ENCODE peak calls at places on chromosomes 1 and 21, in seven cellular contexts. H, C, J, I, S, Q and R are unnamed samples.

GRCh38 chr1:19664453-19665043 is at the start of gene HTR6:
- DNase-seq in H (no peak), C (no peak), J (no peak), I (no peak), S (no peak), Q (peak; percentile 59), R (no peak)

GRCh38 chr1:47231314-47232186 is 475 bp downstream of the TAL1 start:
- DNase-seq in H (no peak), C (no peak), J (peak; percentile 70), I (no peak), S (peak; percentile 66), Q (peak; percentile 39), R (peak; percentile 41)

GRCh38 chr1:35369922-35370671 is 101.6 kb downstream of the ZMYM4 start:
- DNase-seq in H (no peak), C (no peak), J (peak; percentile 91), I (no peak), S (peak; percentile 5), Q (peak; percentile 86), R (no peak)

GRCh38 chr1:2893473-2894120 is 92.1 kb upstream of the TTC34 start:
- DNase-seq in H (no peak), C (no peak), J (no peak), I (no peak), S (no peak), Q (no peak), R (no peak)

GRCh38 chr1:43451157-43451591 is 2.6 kb downstream of the HYI start:
- DNase-seq in H (no peak), C (no peak), J (no peak), I (no peak), S (no peak), Q (no peak), R (no peak)

GRCh38 chr1:201665036-201665435 is 126.1 kb downstream of the NAV1 start:
- DNase-seq in H (no peak), C (no peak), J (no peak), I (no peak), S (no peak), Q (no peak), R (no peak)

GRCh38 chr1:169024800-169025253 is 81.7 kb upstream of the ATP1B1 start:
- DNase-seq in H (no peak), C (no peak), J (no peak), I (no peak), S (no peak), Q (no peak), R (no peak)

GRCh38 chr21:15754640-15755039 is 24.9 kb downstream of the USP25 start:
- DNase-seq in H (no peak), C (no peak), J (peak; percentile 27), I (no peak), S (no peak), Q (peak; percentile 58), R (no peak)

GRCh38 chr1:93447481-93448291 is at the start of gene FNBP1L:
- DNase-seq in H (no peak), C (peak; percentile 80), J (peak; percentile 78), I (peak; percentile 90), S (peak; percentile 94), Q (peak; percentile 89), R (peak; percentile 87)

GRCh38 chr1:6009120-6010040 is 17.2 kb upstream of the NPHP4 start:
- DNase-seq in H (no peak), C (no peak), J (peak; percentile 54), I (peak; percentile 16), S (no peak), Q (no peak), R (peak; percentile 53)

GRCh38 chr1:211198111-211198510 is 61.1 kb upstream of the RCOR3 start:
- DNase-seq in H (no peak), C (no peak), J (peak; percentile 73), I (no peak), S (no peak), Q (peak; percentile 61), R (no peak)

GRCh38 chr1:34787461-34788420 is 5.1 kb upstream of the GJA4 start:
- DNase-seq in H (no peak), C (no peak), J (peak; percentile 42), I (no peak), S (peak; percentile 38), Q (peak; percentile 24), R (no peak)

GRCh38 chr1:108816049-108816882 is 40.6 kb downstream of the AKNAD1 start:
- DNase-seq in H (peak; percentile 87), C (peak; percentile 39), J (peak; percentile 94), I (no peak), S (peak; percentile 35), Q (peak; percentile 94), R (no peak)
- H3K4me3 ChIP-seq in H (peak overlapping the region; percentile 46), C (no peak overlapping the region), J (no peak overlapping the region), I (no peak overlapping the region), S (no peak overlapping the region), Q (peak overlapping the region; percentile 71), R (no peak overlapping the region)

GRCh38 chr1:234610582-234611152 is 689 bp upstream of the IRF2BP2 start:
- DNase-seq in H (peak; percentile 97), C (peak; percentile 63), J (peak; percentile 98), I (peak; percentile 98), S (peak; percentile 89), Q (peak; percentile 98), R (peak; percentile 95)

GRCh38 chr1:234612352-234613127 is 2.6 kb upstream of the IRF2BP2 start:
- DNase-seq in H (peak; percentile 93), C (no peak), J (peak; percentile 99), I (peak; percentile 91), S (peak; percentile 45), Q (peak; percentile 98), R (peak; percentile 94)

GRCh38 chr1:234613128-234613875 is 3.3 kb upstream of the IRF2BP2 start:
- DNase-seq in H (no peak), C (no peak), J (peak; percentile 95), I (no peak), S (no peak), Q (peak; percentile 95), R (no peak)

GRCh38 chr1:234611153-234611798 is 1.3 kb upstream of the IRF2BP2 start:
- DNase-seq in H (no peak), C (peak; percentile 71), J (peak; percentile 92), I (no peak), S (peak; percentile 92), Q (peak; percentile 82), R (peak; percentile 83)

DNA sequence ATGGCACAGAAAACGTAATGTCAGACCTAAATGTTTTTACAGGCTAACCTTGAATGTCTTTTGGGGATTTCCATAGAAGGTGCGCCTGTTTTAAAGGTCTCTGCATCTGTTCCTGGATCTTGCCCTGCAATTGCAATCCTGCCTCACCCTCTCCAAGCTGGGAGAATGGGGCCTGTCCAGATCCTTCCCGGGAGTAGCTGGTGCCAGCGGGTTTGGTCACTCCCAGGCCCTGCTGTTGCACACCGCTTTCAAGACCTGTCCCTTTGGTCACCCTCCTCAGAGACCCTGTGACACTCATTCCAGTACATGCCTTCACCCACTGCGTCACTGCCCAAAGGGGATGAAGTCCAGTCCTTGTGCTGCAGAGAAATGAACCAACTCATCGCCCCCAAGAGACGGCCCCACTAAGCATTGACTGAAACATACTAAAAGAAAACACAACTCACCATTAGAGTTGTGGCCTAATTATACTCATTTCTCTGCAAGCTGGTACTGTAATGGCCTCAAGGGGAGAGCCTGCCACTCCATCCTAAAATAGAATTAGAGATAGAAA is 1.9 kb upstream of the IRF2BP2 start:
- DNase-seq in H (no peak), C (no peak), J (no peak), I (no peak), S (peak; percentile 48), Q (no peak), R (peak; percentile 58)
- H3K4me1 ChIP-seq in H (peaks cover 48% of the 10 kb centered on the region), C (peaks cover 40% of the 10 kb centered on the region), J (peaks cover 35% of the 10 kb centered on the region), I (peaks cover 12% of the 10 kb centered on the region), S (peaks cover 31% of the 10 kb centered on the region), Q (peaks cover 39% of the 10 kb centered on the region), R (peaks cover 31% of the 10 kb centered on the region)

GRCh38 chr1:31003613-31004230 is 61.8 kb downstream of the PUM1 start:
- DNase-seq in H (no peak), C (no peak), J (no peak), I (no peak), S (no peak), Q (no peak), R (no peak)

GRCh38 chr1:31006760-31007159 is 58.8 kb downstream of the PUM1 start:
- DNase-seq in H (no peak), C (no peak), J (no peak), I (no peak), S (no peak), Q (no peak), R (no peak)

GRCh38 chr1:31005617-31006166 is 59.8 kb downstream of the PUM1 start:
- DNase-seq in H (no peak), C (no peak), J (no peak), I (no peak), S (no peak), Q (no peak), R (no peak)

GRCh38 chr1:31004231-31004621 is 61.3 kb downstream of the PUM1 start:
- DNase-seq in H (no peak), C (no peak), J (no peak), I (no peak), S (no peak), Q (no peak), R (no peak)

DNA sequence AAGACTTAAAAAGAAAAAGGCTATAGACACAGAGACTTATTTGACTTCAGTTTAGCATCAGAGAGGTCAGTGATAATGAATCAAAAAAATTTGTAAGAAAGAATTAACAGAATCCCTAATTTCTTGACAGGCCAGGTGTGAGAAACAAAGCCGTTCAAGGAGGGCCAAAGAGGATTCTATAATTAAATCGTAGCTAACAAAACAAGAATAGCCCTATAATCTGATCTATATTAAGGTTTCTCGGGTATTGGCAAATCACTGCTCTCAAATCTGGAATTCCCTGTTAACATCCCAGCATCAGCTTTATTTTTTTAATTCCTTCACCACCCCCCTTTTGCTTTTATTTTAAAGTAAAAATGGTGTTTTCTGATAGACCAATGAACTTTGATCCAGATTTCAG is 60.3 kb downstream of the PUM1 start:
- DNase-seq in H (no peak), C (no peak), J (no peak), I (no peak), S (no peak), Q (no peak), R (no peak)
- H3K27me3 ChIP-seq in H (no peaks in the 10 kb centered on the region), C (no peaks in the 10 kb centered on the region), J (no peaks in the 10 kb centered on the region), I (no peaks in the 10 kb centered on the region), S (no peaks in the 10 kb centered on the region), Q (no peaks in the 10 kb centered on the region), R (no peaks in the 10 kb centered on the region)

DNA sequence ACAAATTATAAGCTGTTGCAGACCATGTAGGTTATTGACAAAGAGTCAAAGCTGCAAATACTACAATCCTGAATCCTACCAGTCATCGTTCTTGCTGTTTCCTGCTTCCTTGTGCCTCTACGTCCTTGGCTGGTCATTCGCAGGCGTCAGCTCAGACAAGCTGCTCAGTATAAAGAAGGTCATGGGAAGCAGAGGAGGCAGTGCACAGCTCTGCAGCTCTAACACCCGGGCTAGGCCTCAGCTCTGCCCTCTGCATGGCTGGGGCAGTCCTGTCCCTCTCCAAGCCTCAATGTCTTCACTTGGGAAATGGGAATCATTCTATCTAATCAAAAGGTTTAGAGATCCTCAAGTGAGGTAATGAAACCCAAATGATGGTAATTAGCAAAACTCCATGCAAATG is 39.8 kb downstream of the CDCP2 start:
- DNase-seq in H (peak; percentile 38), C (no peak), J (no peak), I (no peak), S (no peak), Q (no peak), R (no peak)
- H3K4me3 ChIP-seq in H (no peak overlapping the region), C (no peak overlapping the region), J (no peak overlapping the region), I (no peak overlapping the region), S (no peak overlapping the region), Q (no peak overlapping the region), R (no peak overlapping the region)